ENCODE peak calls at places on chromosomes 3 and 15, in seven cellular contexts. L is GM13977, G is brain microvascular endothelial cell, O is psoas muscle, R is GM12865, H is NB4, F is A673. D is an unnamed sample.

GRCh38 chr3:114411811-114412803 is 118.3 kb downstream of the TIGIT start:
- DNase-seq in O (peak; percentile 26), H (no peak), G (peak; percentile 84), R (peak; percentile 25), F (peak; percentile 61), L (peak; percentile 5), D (no peak)

GRCh38 chr3:64859625-64860590 is 172.1 kb upstream of the ADAMTS9 start:
- DNase-seq in G (peak; percentile 65), O (no peak), H (no peak), R (no peak), F (no peak), L (no peak), D (no peak)

GRCh38 chr3:118544458-118544857 is 490.2 kb downstream of the IGSF11 start:
- DNase-seq in L (no peak), O (no peak), H (no peak), G (no peak), R (no peak), F (no peak), D (no peak)

GRCh38 chr15:95226835-95227234 is 995.5 kb downstream of the MCTP2 start:
- DNase-seq in R (peak; percentile 37), L (no peak), G (no peak), F (no peak), O (no peak), H (no peak), D (no peak)

GRCh38 chr15:66294157-66294931 is 976 bp downstream of the DIS3L start:
- DNase-seq in G (peak; percentile 39), R (peak; percentile 58), L (peak; percentile 52), O (no peak), F (peak; percentile 49), H (no peak), D (peak; percentile 39)

GRCh38 chr3:47266709-47267489 is 15.7 kb downstream of the KIF9 start:
- DNase-seq in G (peak; percentile 94), H (peak; percentile 96), F (peak; percentile 80), O (peak; percentile 87), L (peak; percentile 65), R (peak; percentile 71), D (peak; percentile 60)

GRCh38 chr15:89325039-89325803 is 9.4 kb downstream of the POLG start:
- DNase-seq in G (no peak), H (no peak), R (no peak), F (no peak), L (no peak), O (no peak), D (no peak)

GRCh38 chr15:48073881-48074280 is 46.9 kb upstream of the SLC24A5 start:
- DNase-seq in F (no peak), G (no peak), L (no peak), R (no peak), H (no peak), O (no peak), D (no peak)

GRCh38 chr15:27681038-27681437 is 418.1 kb downstream of the OCA2 start:
- DNase-seq in G (no peak), H (no peak), R (no peak), O (no peak), L (no peak), F (no peak), D (no peak)

GRCh38 chr3:29410660-29411405 is 130.0 kb downstream of the RBMS3 start:
- DNase-seq in R (no peak), O (no peak), G (no peak), F (no peak), H (no peak), L (no peak), D (no peak)

GRCh38 chr3:119322021-119322522 is 27.9 kb downstream of the ARHGAP31 start:
- DNase-seq in O (no peak), H (no peak), G (no peak), F (no peak), R (no peak), L (no peak), D (no peak)

GRCh38 chr3:119559441-119559963 is at the start of gene CD80:
- DNase-seq in R (peak; percentile 96), O (peak; percentile 28), G (peak; percentile 51), H (peak; percentile 78), F (peak; percentile 63), L (peak; percentile 45), D (peak; percentile 65)

GRCh38 chr15:37099321-37100108 is 834 bp downstream of the MEIS2 start:
- DNase-seq in H (peak; percentile 40), R (peak; percentile 74), O (peak; percentile 56), L (peak; percentile 46), F (peak; percentile 36), G (no peak), D (no peak)

GRCh38 chr3:39812537-39812936 is 3.1 kb downstream of the MYRIP start:
- DNase-seq in R (no peak), G (no peak), O (no peak), L (no peak), F (peak; percentile 2), H (no peak), D (no peak)

GRCh38 chr3:52190294-52190841 is 7.6 kb upstream of the ALAS1 start:
- DNase-seq in H (no peak), O (peak; percentile 62), F (no peak), G (no peak), R (no peak), L (no peak), D (no peak)

GRCh38 chr3:105367406-105368213 is 901 bp downstream of the ALCAM start:
- DNase-seq in O (peak; percentile 44), H (peak; percentile 97), G (peak; percentile 70), L (peak; percentile 77), R (peak; percentile 95), F (peak; percentile 64), D (peak; percentile 71)

GRCh38 chr3:183375787-183376186 is 52.6 kb downstream of the MCF2L2 start:
- DNase-seq in R (peak; percentile 42), H (peak; percentile 72), O (no peak), L (no peak), G (no peak), F (no peak), D (peak; percentile 25)

GRCh38 chr15:31328425-31328998 is 1.9 kb downstream of the KLF13 start:
- DNase-seq in L (peak; percentile 79), F (no peak), G (peak; percentile 50), O (no peak), H (peak; percentile 39), R (peak; percentile 77), D (peak; percentile 69)

GRCh38 chr3:149203758-149204157 is 17.9 kb downstream of the CP start:
- DNase-seq in L (peak; percentile 12), H (peak; percentile 81), F (no peak), O (no peak), R (peak; percentile 70), G (no peak), D (peak; percentile 54)

GRCh38 chr3:2244137-2244536 is 145.5 kb downstream of the CNTN4 start:
- DNase-seq in F (no peak), L (no peak), H (no peak), G (no peak), O (no peak), R (peak; percentile 46), D (no peak)

GRCh38 chr3:171181907-171182690 is 155.6 kb upstream of the SLC2A2 start:
- DNase-seq in G (peak; percentile 41), L (no peak), R (no peak), H (no peak), F (no peak), O (no peak), D (no peak)

GRCh38 chr3:46829699-46830208 is 33.5 kb downstream of the MYL3 start:
- DNase-seq in L (peak; percentile 85), H (no peak), G (no peak), F (no peak), O (no peak), R (peak; percentile 80), D (peak; percentile 78)

GRCh38 chr3:50303038-50303815 is at the start of gene HYAL1:
- DNase-seq in F (no peak), G (no peak), O (peak; percentile 77), H (peak; percentile 52), R (peak; percentile 7), L (no peak), D (no peak)
- TF ChIP-seq CTCF in F (no peak), G (peak; percentile 26), O (peak; percentile 25), H (no peak), R (no peak), L (no peak), D (no peak)

GRCh38 chr3:194000712-194001111 is 135.2 kb upstream of the HES1 start:
- DNase-seq in G (no peak), H (no peak), F (no peak), L (no peak), O (no peak), R (no peak), D (no peak)

GRCh38 chr3:194006102-194006501 is 129.8 kb upstream of the HES1 start:
- DNase-seq in L (no peak), O (no peak), H (no peak), G (no peak), F (peak; percentile 67), R (no peak), D (no peak)

GRCh38 chr3:194001728-194002459 is 134.1 kb upstream of the HES1 start:
- DNase-seq in O (no peak), G (no peak), R (no peak), H (no peak), F (no peak), L (no peak), D (no peak)

GRCh38 chr3:194000100-194000499 is 135.8 kb upstream of the HES1 start:
- DNase-seq in G (no peak), H (no peak), L (no peak), O (peak; percentile 40), R (no peak), F (no peak), D (no peak)

DNA sequence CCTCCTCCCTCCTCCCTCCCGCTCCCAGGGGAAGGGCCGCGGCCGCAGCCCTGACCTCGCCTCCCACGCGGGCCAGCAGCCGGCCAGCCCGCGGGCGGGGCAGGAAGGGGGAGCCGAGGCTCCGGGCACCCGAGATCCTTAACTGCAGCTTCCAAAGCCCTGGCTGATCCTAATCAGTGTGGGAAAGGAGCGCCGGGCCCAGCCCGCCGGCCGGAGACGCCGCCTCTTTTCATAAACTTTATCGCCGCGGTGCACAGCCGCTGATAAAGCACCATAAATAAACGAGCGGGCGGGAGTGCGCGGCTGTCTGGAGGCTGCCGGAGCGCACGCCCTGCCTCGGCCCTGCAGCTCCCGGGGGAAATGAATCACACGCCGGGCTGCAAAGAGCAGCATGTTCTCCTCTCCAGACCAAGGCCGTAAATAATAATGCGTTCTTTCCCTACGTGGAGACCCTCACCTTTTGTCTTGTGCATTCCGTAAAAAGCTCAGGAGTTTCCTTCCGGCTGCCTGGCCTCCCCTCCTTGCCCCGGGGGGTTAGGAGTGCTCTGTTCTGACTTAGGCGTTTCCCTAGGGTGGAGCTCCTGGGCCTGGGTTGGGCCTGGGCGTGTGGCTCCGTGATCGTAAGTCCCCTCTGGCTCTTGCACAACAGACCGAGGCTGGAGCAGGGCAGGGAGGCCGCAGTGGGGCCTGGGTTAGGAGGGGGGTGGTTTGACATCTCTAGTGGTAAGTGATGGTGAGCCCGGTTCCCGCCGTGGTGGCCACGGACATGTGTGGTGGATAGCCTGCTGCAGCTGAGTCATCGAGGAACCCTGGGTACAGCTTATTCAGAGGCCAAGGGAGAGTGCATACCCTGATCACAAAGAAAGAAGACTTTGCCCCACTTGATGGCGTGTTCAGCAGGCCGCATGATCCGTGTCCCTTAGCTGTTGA is 132.6 kb upstream of the HES1 start:
- DNase-seq in L (peak; percentile 82), G (peak; percentile 98), O (peak; percentile 89), H (peak; percentile 97), R (peak; percentile 51), F (peak; percentile 91), D (peak; percentile 75)
- TF ChIP-seq CTCF in L (no peak), G (no peak), O (no peak), H (no peak), R (no peak), F (no peak), D (no peak)

GRCh38 chr15:53811530-53811929 is 52.1 kb upstream of the WDR72 start:
- DNase-seq in O (no peak), L (no peak), H (peak; percentile 30), F (peak; percentile 1), G (no peak), R (peak; percentile 51), D (no peak)
- TF ChIP-seq CTCF in O (no peak), L (no peak), H (peak; percentile 7), F (peak; percentile 34), G (no peak), R (no peak), D (no peak)

GRCh38 chr15:52528465-52529288 is at the start of gene MYO5A:
- DNase-seq in F (peak; percentile 74), H (peak; percentile 73), L (peak; percentile 93), R (peak; percentile 91), O (peak; percentile 80), G (peak; percentile 63), D (peak; percentile 87)
- TF ChIP-seq CTCF in F (no peak), H (no peak), L (peak; percentile 52), R (peak; percentile 4), O (peak; percentile 36), G (no peak), D (peak; percentile 38)

D was measured in GM10248.